ENCODE peak calls at places on chromosomes 6 and 20, in seven cellular contexts. U, F, O, D, R, M and X are unnamed samples.

GRCh38 chr6:108968325-108968724 is 120.1 kb downstream of the ARMC2 start:
- DNase-seq in U (no peak), F (no peak), O (no peak), D (no peak), R (peak; percentile 57), M (no peak), X (peak; percentile 69)

GRCh38 chr6:132412656-132413500 is 11.6 kb upstream of the MOXD1 start:
- DNase-seq in U (no peak), F (no peak), O (no peak), D (no peak), R (no peak), M (no peak), X (no peak)

GRCh38 chr6:8149350-8149749 is 47.0 kb upstream of the EEF1E1 start:
- DNase-seq in U (no peak), F (no peak), O (no peak), D (no peak), R (no peak), M (no peak), X (no peak)

GRCh38 chr20:19858972-19859371 is 100.9 kb downstream of the RIN2 start:
- DNase-seq in U (no peak), F (no peak), O (no peak), D (no peak), R (no peak), M (no peak), X (no peak)

GRCh38 chr6:121597654-121598053 is 162.2 kb downstream of the GJA1 start:
- DNase-seq in U (no peak), F (no peak), O (no peak), D (peak; percentile 6), R (no peak), M (no peak), X (no peak)

GRCh38 chr20:62938105-62938888 is at the start of gene GID8:
- DNase-seq in U (no peak), F (peak; percentile 63), O (no peak), D (peak; percentile 72), R (peak; percentile 88), M (no peak), X (no peak)

GRCh38 chr6:70527071-70527737 is 39.5 kb upstream of the SDHAF4 start:
- DNase-seq in U (no peak), F (no peak), O (no peak), D (no peak), R (no peak), M (no peak), X (no peak)

GRCh38 chr20:4726710-4727391 is 5.1 kb downstream of the PRND start:
- DNase-seq in U (peak; percentile 62), F (no peak), O (no peak), D (peak; percentile 37), R (peak; percentile 22), M (no peak), X (no peak)

GRCh38 chr20:36121981-36122930 is 32.3 kb upstream of the EPB41L1 start:
- DNase-seq in U (no peak), F (no peak), O (no peak), D (peak; percentile 94), R (no peak), M (no peak), X (peak; percentile 84)

GRCh38 chr6:25835442-25836283 is 3.8 kb upstream of the SLC17A1 start:
- DNase-seq in U (no peak), F (peak; percentile 9), O (no peak), D (no peak), R (no peak), M (no peak), X (peak; percentile 59)

GRCh38 chr6:161228911-161229591 is 44.8 kb downstream of the AGPAT4 start:
- DNase-seq in U (peak; percentile 95), F (no peak), O (no peak), D (peak; percentile 56), R (no peak), M (no peak), X (peak; percentile 81)

GRCh38 chr6:27290065-27290849 is 21.8 kb downstream of the POM121L2 start:
- DNase-seq in U (no peak), F (peak; percentile 65), O (no peak), D (no peak), R (no peak), M (no peak), X (no peak)

GRCh38 chr6:135280375-135281136 is 99.4 kb downstream of the MYB start:
- DNase-seq in U (peak; percentile 99), F (peak; percentile 58), O (no peak), D (peak; percentile 6), R (no peak), M (peak; percentile 99), X (no peak)

GRCh38 chr6:77463881-77464867 is 883 bp upstream of the HTR1B start:
- DNase-seq in U (no peak), F (peak; percentile 87), O (no peak), D (peak; percentile 41), R (peak; percentile 79), M (no peak), X (peak; percentile 69)

GRCh38 chr6:132651062-132651461 is 7.9 kb downstream of the TAAR1 start:
- DNase-seq in U (peak; percentile 98), F (no peak), O (no peak), D (no peak), R (no peak), M (no peak), X (no peak)

GRCh38 chr6:15401769-15402250 is 155.9 kb downstream of the JARID2 start:
- DNase-seq in U (no peak), F (no peak), O (no peak), D (no peak), R (no peak), M (no peak), X (peak; percentile 7)

GRCh38 chr20:57456116-57456515 is 64.9 kb downstream of the RBM38 start:
- DNase-seq in U (no peak), F (no peak), O (no peak), D (no peak), R (no peak), M (no peak), X (no peak)

GRCh38 chr6:34132486-34133185 is 13.3 kb downstream of the GRM4 start:
- DNase-seq in U (peak; percentile 58), F (peak; percentile 54), O (no peak), D (peak; percentile 59), R (peak; percentile 91), M (no peak), X (peak; percentile 90)

GRCh38 chr20:52682271-52682670 is 289.9 kb upstream of the TSHZ2 start:
- DNase-seq in U (peak; percentile 88), F (no peak), O (no peak), D (no peak), R (no peak), M (no peak), X (no peak)

GRCh38 chr20:36145877-36146707 is 8.4 kb upstream of the EPB41L1 start:
- DNase-seq in U (peak; percentile 12), F (no peak), O (peak; percentile 38), D (no peak), R (no peak), M (no peak), X (no peak)

GRCh38 chr6:34393968-34394305 is 1.5 kb upstream of the NUDT3 start:
- DNase-seq in U (no peak), F (no peak), O (no peak), D (no peak), R (no peak), M (no peak), X (no peak)

GRCh38 chr6:47690791-47691190 is 7.6 kb upstream of the ADGRF4 start:
- DNase-seq in U (no peak), F (no peak), O (no peak), D (no peak), R (no peak), M (no peak), X (no peak)

GRCh38 chr6:73515204-73516101 is 5.4 kb downstream of the EEF1A1 start:
- DNase-seq in U (peak; percentile 85), F (peak; percentile 46), O (peak; percentile 37), D (no peak), R (peak; percentile 37), M (peak; percentile 32), X (peak; percentile 59)

GRCh38 chr20:5100684-5101347 is 18.9 kb downstream of the PCNA start:
- DNase-seq in U (peak; percentile 40), F (peak; percentile 58), O (peak; percentile 73), D (peak; percentile 76), R (peak; percentile 82), M (peak; percentile 11), X (peak; percentile 66)

GRCh38 chr6:106118835-106119443 is 32.8 kb downstream of the PRDM1 start:
- DNase-seq in U (peak; percentile 70), F (no peak), O (no peak), D (no peak), R (no peak), M (no peak), X (no peak)

GRCh38 chr6:157941101-157941863 is 40.4 kb upstream of the SYNJ2 start:
- DNase-seq in U (no peak), F (no peak), O (peak; percentile 88), D (no peak), R (no peak), M (no peak), X (no peak)

GRCh38 chr6:36609582-36609981 is 15.4 kb downstream of the SRSF3 start:
- DNase-seq in U (no peak), F (no peak), O (no peak), D (no peak), R (no peak), M (no peak), X (no peak)

GRCh38 chr6:55182016-55182650 is 7.8 kb downstream of the HCRTR2 start:
- DNase-seq in U (peak; percentile 96), F (no peak), O (no peak), D (no peak), R (no peak), M (peak; percentile 14), X (no peak)

GRCh38 chr6:35919827-35920751 is 809 bp downstream of the SRPK1 start:
- DNase-seq in U (peak; percentile 39), F (peak; percentile 79), O (no peak), D (peak; percentile 61), R (peak; percentile 72), M (peak; percentile 21), X (peak; percentile 82)

GRCh38 chr6:71211799-71212198 is 76.8 kb upstream of the OGFRL1 start:
- DNase-seq in U (no peak), F (no peak), O (no peak), D (no peak), R (no peak), M (no peak), X (no peak)

GRCh38 chr6:18262812-18263560 is 1.3 kb downstream of the DEK start:
- DNase-seq in U (no peak), F (peak; percentile 22), O (no peak), D (no peak), R (peak; percentile 40), M (no peak), X (no peak)

GRCh38 chr6:97316982-97317381 is 34.0 kb upstream of the MMS22L start:
- DNase-seq in U (no peak), F (no peak), O (no peak), D (no peak), R (no peak), M (no peak), X (no peak)

GRCh38 chr6:41306187-41306854 is 19.8 kb upstream of the TREM1 start:
- DNase-seq in U (peak; percentile 3), F (peak; percentile 62), O (no peak), D (peak; percentile 67), R (peak; percentile 34), M (no peak), X (no peak)